ENCODE peak calls at places on chromosomes 12 and 14, in nine cellular contexts. M, K, V, T, Y, S, C, J and Q are unnamed samples.

GRCh38 chr14:53381879-53382278 is 228.8 kb upstream of the DDHD1 start:
- DNase-seq in M (no peak), K (no peak), V (no peak), T (no peak), Y (no peak), S (no peak), C (no peak), J (no peak), Q (no peak)

GRCh38 chr12:90543841-90544240 is 411.1 kb downstream of the CCER1 start:
- DNase-seq in M (peak), K (peak), V (no peak), T (no peak), Y (no peak), S (no peak), C (no peak), J (no peak), Q (no peak)

GRCh38 chr12:52238916-52239649 is 6.0 kb downstream of the KRT7 start:
- DNase-seq in M (peak), K (no peak), V (no peak), T (no peak), Y (no peak), S (no peak), C (no peak), J (no peak), Q (no peak)

GRCh38 chr14:54564799-54565235 is 2.1 kb upstream of the SAMD4A start:
- DNase-seq in M (peak), K (peak), V (no peak), T (no peak), Y (no peak), S (peak), C (no peak), J (no peak), Q (no peak)

GRCh38 chr14:60116181-60116580 is 24.5 kb downstream of the PCNX4 start:
- DNase-seq in M (no peak), K (no peak), V (no peak), T (no peak), Y (no peak), S (no peak), C (no peak), J (no peak), Q (no peak)

GRCh38 chr12:85509081-85509856 is 229.2 kb downstream of the ALX1 start:
- DNase-seq in M (no peak), K (no peak), V (no peak), T (no peak), Y (no peak), S (no peak), C (no peak), J (no peak), Q (no peak)

GRCh38 chr14:80211143-80212024 is at the start of gene DIO2:
- DNase-seq in M (no peak), K (peak), V (peak), T (peak), Y (no peak), S (peak), C (no peak), J (no peak), Q (no peak)

GRCh38 chr14:36773136-36773540 is 111.5 kb downstream of the PAX9 start:
- DNase-seq in M (peak), K (peak), V (peak), T (peak), Y (no peak), S (no peak), C (no peak), J (no peak), Q (peak)

GRCh38 chr14:61973981-61974380 is 211.8 kb downstream of the SNAPC1 start:
- DNase-seq in M (peak), K (peak), V (no peak), T (no peak), Y (no peak), S (no peak), C (no peak), J (no peak), Q (no peak)

GRCh38 chr12:34604631-34605509 is 582.6 kb downstream of the ALG10 start:
- DNase-seq in M (no peak), K (no peak), V (no peak), T (no peak), Y (no peak), S (no peak), C (peak), J (no peak), Q (no peak)

GRCh38 chr12:131098178-131098981 is 144.7 kb downstream of the ADGRD1 start:
- DNase-seq in M (no peak), K (no peak), V (no peak), T (no peak), Y (no peak), S (no peak), C (no peak), J (no peak), Q (no peak)

GRCh38 chr14:86884498-86884897 is 1108.5 kb downstream of the GALC start:
- DNase-seq in M (no peak), K (no peak), V (no peak), T (no peak), Y (no peak), S (no peak), C (no peak), J (no peak), Q (no peak)

GRCh38 chr12:43758247-43758727 is 303 bp downstream of the PUS7L start:
- DNase-seq in M (peak), K (peak), V (peak), T (peak), Y (no peak), S (peak), C (peak), J (peak), Q (no peak)

DNA sequence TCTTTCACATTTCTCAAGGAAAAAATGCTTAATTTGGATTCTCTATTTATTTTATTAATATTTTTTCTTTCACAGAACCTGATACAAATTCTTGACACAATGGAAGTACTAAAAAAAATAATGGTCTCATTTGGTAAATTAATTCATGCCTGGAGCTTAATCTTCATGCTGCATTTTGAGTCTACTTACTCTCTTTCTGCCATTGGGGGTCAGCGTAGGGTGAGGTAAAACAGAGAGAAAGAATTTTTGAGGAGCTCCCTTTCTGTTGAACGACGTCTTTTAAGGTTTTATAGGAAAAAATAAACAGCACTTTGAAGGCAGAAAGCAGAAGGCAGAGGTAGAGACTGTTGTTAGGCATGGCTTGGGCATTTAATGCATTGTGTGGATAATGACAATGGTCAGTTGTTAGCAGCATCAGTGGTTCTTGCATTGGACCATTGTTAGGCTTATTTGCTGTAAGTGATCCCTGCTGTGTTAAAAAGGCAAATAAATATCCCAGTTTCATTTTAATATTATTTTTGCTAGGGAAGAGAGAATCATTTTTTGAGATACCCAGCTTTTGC is 557.2 kb upstream of the STXBP6 start:
- DNase-seq in M (no peak), K (no peak), V (peak), T (no peak), Y (no peak), S (peak), C (no peak), J (no peak), Q (no peak)
- TF ChIP-seq EZH2phosphoT487 in M (no peak), K (no peak), V (no peak), T (no peak), Y (no peak), S (no peak), C (no peak), J (no peak), Q (no peak)

GRCh38 chr12:96177013-96177412 is 17.2 kb upstream of the ELK3 start:
- DNase-seq in M (peak), K (peak), V (no peak), T (no peak), Y (no peak), S (no peak), C (no peak), J (no peak), Q (no peak)
- TF ChIP-seq EZH2phosphoT487 in M (no peak), K (no peak), V (no peak), T (no peak), Y (no peak), S (no peak), C (no peak), J (no peak), Q (no peak)

GRCh38 chr14:100440207-100440631 is 117.1 kb downstream of the SLC25A47 start:
- DNase-seq in M (peak), K (peak), V (peak), T (peak), Y (peak), S (peak), C (peak), J (no peak), Q (no peak)
- TF ChIP-seq EZH2phosphoT487 in M (no peak), K (no peak), V (no peak), T (no peak), Y (no peak), S (no peak), C (no peak), J (no peak), Q (no peak)

DNA sequence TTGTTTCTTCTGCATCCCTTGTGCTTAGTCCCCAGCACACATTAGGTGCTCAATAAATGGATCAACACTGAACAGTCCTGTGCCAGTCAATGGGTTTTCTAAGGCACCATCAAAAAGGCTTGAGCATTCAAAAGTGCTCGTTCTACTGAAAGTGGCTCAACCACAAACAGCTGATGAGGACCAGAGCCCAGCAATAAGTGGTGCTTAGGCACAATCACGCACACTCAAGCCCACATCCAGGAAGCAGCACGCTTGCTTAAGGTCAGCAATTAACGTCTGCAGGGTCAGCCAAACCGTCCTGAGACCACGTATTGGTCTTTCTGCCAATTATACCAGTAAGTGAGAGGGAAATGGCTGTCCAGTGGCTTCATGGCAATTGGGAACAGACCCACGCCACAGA is 56.5 kb downstream of the PRIMA1 start:
- DNase-seq in M (no peak), K (no peak), V (no peak), T (no peak), Y (no peak), S (no peak), C (no peak), J (no peak), Q (no peak)
- TF ChIP-seq EZH2phosphoT487 in M (no peak), K (no peak), V (no peak), T (no peak), Y (no peak), S (no peak), C (no peak), J (no peak), Q (no peak)

GRCh38 chr14:51490205-51490604 is 161.5 kb upstream of the FRMD6 start:
- DNase-seq in M (peak), K (peak), V (no peak), T (no peak), Y (no peak), S (no peak), C (no peak), J (no peak), Q (no peak)
- TF ChIP-seq EZH2phosphoT487 in M (no peak), K (no peak), V (no peak), T (no peak), Y (no peak), S (no peak), C (no peak), J (no peak), Q (no peak)

GRCh38 chr14:90677484-90678045 is 138.7 kb downstream of the TTC7B start:
- DNase-seq in M (peak), K (peak), V (no peak), T (peak), Y (no peak), S (no peak), C (no peak), J (no peak), Q (no peak)
- TF ChIP-seq EZH2phosphoT487 in M (no peak), K (no peak), V (no peak), T (no peak), Y (no peak), S (no peak), C (no peak), J (no peak), Q (no peak)

GRCh38 chr14:75578786-75579781 is 664 bp downstream of the FLVCR2 start:
- DNase-seq in M (no peak), K (no peak), V (no peak), T (peak), Y (no peak), S (no peak), C (no peak), J (no peak), Q (no peak)
- TF ChIP-seq EZH2phosphoT487 in M (no peak), K (no peak), V (no peak), T (no peak), Y (no peak), S (no peak), C (no peak), J (no peak), Q (no peak)

DNA sequence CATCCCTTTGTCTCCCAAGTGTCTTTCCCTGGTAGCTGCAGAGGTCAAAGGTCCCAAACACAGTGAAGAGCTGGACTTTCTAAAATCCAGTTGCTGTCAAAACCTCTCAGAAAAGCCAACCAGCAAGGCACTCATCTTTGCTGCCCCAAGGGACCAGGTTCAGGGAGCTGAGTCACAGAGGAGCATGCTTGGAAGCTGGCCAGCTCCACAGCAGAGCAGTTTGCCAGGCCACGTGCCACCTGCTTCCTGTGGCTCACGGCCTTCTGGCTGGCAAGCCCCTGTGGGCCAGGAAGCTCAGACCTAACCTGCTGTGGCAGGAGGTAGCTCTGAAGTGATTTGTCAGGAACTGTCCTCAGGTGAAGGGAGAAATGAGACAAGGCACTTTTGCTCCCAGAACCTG is 3.6 kb downstream of the ISCU start:
- DNase-seq in M (peak), K (peak), V (no peak), T (no peak), Y (peak), S (no peak), C (peak), J (peak), Q (peak)
- TF ChIP-seq EZH2phosphoT487 in M (no peak), K (no peak), V (no peak), T (no peak), Y (no peak), S (no peak), C (no peak), J (no peak), Q (no peak)

GRCh38 chr12:76478045-76478444 is 81.5 kb downstream of the OSBPL8 start:
- DNase-seq in M (no peak), K (no peak), V (no peak), T (no peak), Y (no peak), S (no peak), C (no peak), J (no peak), Q (no peak)
- TF ChIP-seq EZH2phosphoT487 in M (no peak), K (no peak), V (no peak), T (no peak), Y (no peak), S (no peak), C (no peak), J (no peak), Q (no peak)